ENCODE peak calls at places on chromosomes 11 and 22, in seven cellular contexts. M, P, W, S, X, Y and I are unnamed samples.

GRCh38 chr22:46549565-46549840 is 12.1 kb upstream of the CELSR1 start:
- DNase-seq in M (no peak), P (no peak), W (no peak), S (no peak), X (no peak), Y (no peak), I (no peak)

GRCh38 chr11:70846781-70847400 is 405.5 kb downstream of the SHANK2 start:
- DNase-seq in M (no peak), P (no peak), W (no peak), S (no peak), X (no peak), Y (no peak), I (no peak)

GRCh38 chr11:61701298-61701993 is 21.3 kb downstream of the DAGLA start:
- DNase-seq in M (no peak), P (no peak), W (peak; percentile 57), S (peak; percentile 66), X (peak; percentile 27), Y (no peak), I (no peak)

GRCh38 chr22:46072030-46072881 is 78.1 kb upstream of the PPARA start:
- DNase-seq in M (peak; percentile 83), P (peak; percentile 47), W (no peak), S (no peak), X (peak; percentile 29), Y (peak; percentile 63), I (no peak)

GRCh38 chr22:49046546-49047305 is 780.9 kb downstream of the BRD1 start:
- DNase-seq in M (peak; percentile 91), P (peak; percentile 43), W (peak; percentile 73), S (peak; percentile 60), X (peak; percentile 70), Y (peak; percentile 61), I (no peak)

GRCh38 chr11:71489311-71490043 is 36.5 kb downstream of the NADSYN1 start:
- DNase-seq in M (no peak), P (no peak), W (no peak), S (peak; percentile 23), X (no peak), Y (peak; percentile 6), I (no peak)

GRCh38 chr11:93895106-93895862 is 44.9 kb upstream of the VSTM5 start:
- DNase-seq in M (peak; percentile 91), P (no peak), W (peak; percentile 56), S (peak; percentile 53), X (peak; percentile 35), Y (peak; percentile 29), I (peak; percentile 14)

GRCh38 chr11:85889676-85890579 is 34.7 kb downstream of the CCDC83 start:
- DNase-seq in M (no peak), P (peak; percentile 15), W (no peak), S (peak; percentile 36), X (no peak), Y (no peak), I (peak; percentile 52)

GRCh38 chr11:130328420-130328819 is 13.7 kb upstream of the ZBTB44 start:
- DNase-seq in M (no peak), P (no peak), W (no peak), S (no peak), X (no peak), Y (no peak), I (no peak)

GRCh38 chr22:29343313-29343805 is 27.9 kb upstream of the RASL10A start:
- DNase-seq in M (no peak), P (no peak), W (peak; percentile 49), S (no peak), X (no peak), Y (peak; percentile 84), I (peak; percentile 33)

GRCh38 chr11:22778642-22779041 is 51.0 kb downstream of the SVIP start:
- DNase-seq in M (no peak), P (no peak), W (no peak), S (peak; percentile 11), X (no peak), Y (no peak), I (no peak)

GRCh38 chr11:37999171-37999570 is 1401.1 kb upstream of the RAG2 start:
- DNase-seq in M (no peak), P (no peak), W (no peak), S (no peak), X (no peak), Y (no peak), I (no peak)

GRCh38 chr11:122676638-122677037 is 21.1 kb downstream of the UBASH3B start:
- DNase-seq in M (no peak), P (no peak), W (no peak), S (peak; percentile 34), X (no peak), Y (no peak), I (no peak)

GRCh38 chr22:39534092-39534506 is 1.6 kb upstream of the RPS19BP1 start:
- DNase-seq in M (no peak), P (no peak), W (no peak), S (no peak), X (no peak), Y (no peak), I (no peak)

GRCh38 chr11:61509058-61510029 is 795 bp downstream of the LRRC10B start:
- DNase-seq in M (peak; percentile 88), P (no peak), W (peak; percentile 90), S (peak; percentile 90), X (no peak), Y (peak; percentile 64), I (peak; percentile 43)

GRCh38 chr11:130693543-130693942 is 222.7 kb downstream of the SNX19 start:
- DNase-seq in M (no peak), P (no peak), W (no peak), S (no peak), X (no peak), Y (no peak), I (no peak)

GRCh38 chr22:25990940-25991339 is 178.3 kb upstream of the SEZ6L start:
- DNase-seq in M (no peak), P (no peak), W (no peak), S (no peak), X (no peak), Y (no peak), I (no peak)

GRCh38 chr11:24935059-24935458 is 438.2 kb downstream of the LUZP2 start:
- DNase-seq in M (no peak), P (no peak), W (no peak), S (no peak), X (no peak), Y (no peak), I (no peak)

GRCh38 chr11:78419327-78419726 is 1.7 kb upstream of the GAB2 start:
- DNase-seq in M (no peak), P (peak; percentile 86), W (no peak), S (peak; percentile 71), X (no peak), Y (peak; percentile 33), I (peak; percentile 37)

GRCh38 chr11:113147249-113147648 is 167.1 kb upstream of the TTC12 start:
- DNase-seq in M (no peak), P (no peak), W (peak; percentile 30), S (no peak), X (no peak), Y (no peak), I (no peak)

GRCh38 chr22:48624401-48624800 is 1203.3 kb downstream of the BRD1 start:
- DNase-seq in M (no peak), P (no peak), W (no peak), S (no peak), X (no peak), Y (no peak), I (no peak)

GRCh38 chr22:42844756-42845155 is 12.3 kb downstream of the ARFGAP3 start:
- DNase-seq in M (no peak), P (no peak), W (no peak), S (peak; percentile 53), X (no peak), Y (no peak), I (no peak)
- H3K27ac ChIP-seq in M (no peak overlapping the region), P (no peak overlapping the region), W (no peak overlapping the region), S (peak overlapping the region; percentile 63), X (no peak overlapping the region), Y (peak overlapping the region; percentile 16), I (peak overlapping the region; percentile 28)

DNA sequence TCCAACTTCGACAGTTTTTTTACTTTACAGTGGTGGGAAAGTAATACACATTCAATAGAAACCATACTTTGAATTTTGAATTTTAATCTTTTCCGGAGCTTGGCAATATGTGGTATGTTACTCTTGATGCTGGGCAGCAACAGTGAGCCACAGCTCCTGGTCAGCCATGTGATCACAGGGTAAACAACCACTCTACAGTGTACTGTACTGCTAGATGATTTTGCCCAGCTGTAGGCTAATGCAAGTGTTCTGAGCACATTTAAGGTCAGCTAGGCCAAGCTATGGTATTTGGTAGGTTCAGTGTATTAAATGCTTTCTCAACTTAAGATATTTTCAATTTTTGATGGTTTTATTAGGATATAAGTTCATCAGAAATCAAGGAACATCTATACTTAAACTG is 48.7 kb upstream of the GRIK4 start:
- DNase-seq in M (no peak), P (no peak), W (no peak), S (no peak), X (no peak), Y (no peak), I (no peak)
- H3K27ac ChIP-seq in M (no peak overlapping the region), P (no peak overlapping the region), W (no peak overlapping the region), S (no peak overlapping the region), X (no peak overlapping the region), Y (no peak overlapping the region), I (no peak overlapping the region)

GRCh38 chr22:42134033-42135020 is 3.7 kb upstream of the CYP2D6 start:
- DNase-seq in M (no peak), P (no peak), W (no peak), S (no peak), X (no peak), Y (no peak), I (no peak)

GRCh38 chr22:42132457-42132856 is 1.8 kb upstream of the CYP2D6 start:
- DNase-seq in M (no peak), P (no peak), W (no peak), S (no peak), X (no peak), Y (no peak), I (no peak)

GRCh38 chr22:42127606-42128005 is 3.0 kb downstream of the CYP2D6 start:
- DNase-seq in M (no peak), P (no peak), W (no peak), S (no peak), X (no peak), Y (no peak), I (no peak)

DNA sequence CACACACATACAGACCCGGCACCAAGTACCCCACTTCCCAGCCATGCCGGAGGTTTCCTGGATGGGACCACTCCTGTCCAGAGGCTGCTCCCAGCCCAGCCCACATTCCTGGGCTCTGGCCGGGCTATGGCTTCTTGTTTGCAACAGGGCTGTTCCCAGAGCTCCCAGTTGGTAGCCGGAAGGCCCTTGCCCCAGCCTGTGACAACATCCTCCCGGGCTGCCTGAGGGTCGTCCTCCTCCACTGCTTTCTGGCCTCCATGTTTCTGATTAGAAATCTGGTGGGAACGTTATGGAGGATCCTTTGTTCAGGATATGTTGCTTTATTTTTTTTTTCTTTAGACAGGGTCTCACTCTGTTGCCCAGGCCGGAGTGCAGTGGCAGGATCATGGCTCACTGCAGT is 952 bp upstream of the CYP2D6 start:
- DNase-seq in M (no peak), P (no peak), W (no peak), S (no peak), X (no peak), Y (no peak), I (no peak)
- H3K27ac ChIP-seq in M (no peak overlapping the region), P (no peak overlapping the region), W (no peak overlapping the region), S (no peak overlapping the region), X (no peak overlapping the region), Y (no peak overlapping the region), I (no peak overlapping the region)

DNA sequence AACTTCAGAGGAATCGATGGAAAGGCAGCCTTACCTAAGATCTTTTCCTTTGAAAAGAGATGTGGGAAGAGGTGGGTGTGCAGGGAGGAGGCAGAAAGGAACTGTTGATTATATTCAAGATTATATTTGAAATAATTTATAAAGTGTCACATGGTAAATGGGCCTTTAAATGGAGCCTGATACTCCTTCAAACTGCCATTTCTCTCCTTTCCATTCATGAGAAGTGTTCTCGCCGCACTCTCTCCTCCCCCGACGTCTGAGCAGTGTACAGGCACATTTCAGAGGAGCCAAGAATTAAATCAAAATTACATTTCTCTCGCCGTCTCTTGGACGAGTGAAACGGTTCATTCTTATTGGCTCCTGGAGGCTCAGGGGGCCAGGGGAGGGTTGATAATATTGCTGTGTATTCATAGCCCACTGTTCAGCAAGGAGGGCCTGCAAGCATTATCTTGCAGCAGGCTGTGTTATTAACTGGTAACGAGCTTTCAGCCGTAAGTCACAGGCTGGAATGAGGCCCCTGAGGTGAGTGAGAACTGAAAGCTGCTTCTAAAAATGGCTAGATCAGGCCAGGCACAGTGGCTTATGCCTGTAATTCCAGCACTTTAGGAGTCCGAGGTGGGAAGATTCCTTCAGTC is 52.0 kb upstream of the HMGXB4 start:
- DNase-seq in M (no peak), P (no peak), W (peak; percentile 66), S (no peak), X (no peak), Y (no peak), I (no peak)
- H3K27ac ChIP-seq in M (no peak overlapping the region), P (no peak overlapping the region), W (peak overlapping the region; percentile 85), S (no peak overlapping the region), X (no peak overlapping the region), Y (no peak overlapping the region), I (no peak overlapping the region)